ENCODE peak calls at places on chromosomes 3 and 15, in five cellular contexts. K is Karpas-422, X is tibial artery, H is fibroblast of lung, G is adrenal gland. M is an unnamed sample. For H3K36me3 and H3K27me3, the result is how much of the 10 kb centered on the place peaks cover.

GRCh38 chr3:183298708-183299153 is 45.7 kb downstream of the B3GNT5 start:
- DNase-seq in K (no peak), X (peak), H (peak), G (peak), M (peak)

GRCh38 chr3:198080521-198081384 is 120.7 kb downstream of the LMLN start:
- DNase-seq in K (peak), X (peak), H (peak), G (peak), M (peak)

GRCh38 chr3:107264888-107265287 is 112.4 kb upstream of the CCDC54 start:
- DNase-seq in K (no peak), X (no peak), H (no peak), G (no peak), M (no peak)

GRCh38 chr3:182397164-182397563 is 396.1 kb upstream of the ATP11B start:
- DNase-seq in K (no peak), X (no peak), H (no peak), G (no peak), M (no peak)

GRCh38 chr15:34581043-34581365 is 2.4 kb downstream of the GOLGA8B start:
- DNase-seq in K (no peak), X (no peak), H (no peak), G (no peak), M (no peak)

GRCh38 chr3:94500146-94500545 is 437.3 kb downstream of the NSUN3 start:
- DNase-seq in K (no peak), X (no peak), H (no peak), G (no peak), M (no peak)

GRCh38 chr3:197428117-197428761 is 127.5 kb downstream of the BDH1 start:
- DNase-seq in K (peak), X (no peak), H (peak), G (no peak), M (no peak)

GRCh38 chr3:125694761-125695294 is 99.5 kb upstream of the OSBPL11 start:
- DNase-seq in K (no peak), X (no peak), H (no peak), G (no peak), M (no peak)

GRCh38 chr3:131401978-131402377 is 20.4 kb downstream of the NUDT16 start:
- DNase-seq in K (peak), X (no peak), H (no peak), G (no peak), M (no peak)

GRCh38 chr3:25281041-25281842 is 146.8 kb upstream of the RARB start:
- DNase-seq in K (no peak), X (no peak), H (no peak), G (no peak), M (no peak)

GRCh38 chr3:178381555-178381954 is 154.7 kb upstream of the KCNMB2 start:
- DNase-seq in K (no peak), X (no peak), H (peak), G (no peak), M (no peak)

GRCh38 chr15:48962662-48963523 is 826 bp downstream of the SHC4 start:
- DNase-seq in K (no peak), X (peak), H (peak), G (peak), M (peak)

GRCh38 chr3:37864904-37865303 is 3.2 kb downstream of the CTDSPL start:
- DNase-seq in K (no peak), X (no peak), H (no peak), G (no peak), M (no peak)

GRCh38 chr15:69713726-69714559 is 261.3 kb downstream of the RPLP1 start:
- DNase-seq in K (no peak), X (no peak), H (no peak), G (no peak), M (no peak)

GRCh38 chr3:27713435-27713880 is 8.7 kb downstream of the EOMES start:
- DNase-seq in K (no peak), X (no peak), H (no peak), G (no peak), M (peak)

GRCh38 chr3:122974764-122975162 is 52.8 kb downstream of the SEMA5B start:
- DNase-seq in K (no peak), X (no peak), H (peak), G (no peak), M (no peak)

GRCh38 chr15:49906976-49907375 is 212.1 kb downstream of the ATP8B4 start:
- DNase-seq in K (no peak), X (no peak), H (no peak), G (no peak), M (no peak)

GRCh38 chr3:177385831-177386301 is 188.6 kb upstream of the TBL1XR1 start:
- DNase-seq in K (no peak), X (no peak), H (peak), G (no peak), M (no peak)

GRCh38 chr3:66372681-66373350 is 128.0 kb downstream of the LRIG1 start:
- DNase-seq in K (no peak), X (no peak), H (no peak), G (no peak), M (peak)

GRCh38 chr3:110973263-110973895 is 98.2 kb upstream of the NECTIN3 start:
- DNase-seq in K (no peak), X (no peak), H (no peak), G (no peak), M (no peak)

GRCh38 chr3:126672741-126673140 is 17.8 kb upstream of the TXNRD3 start:
- DNase-seq in K (no peak), X (no peak), H (no peak), G (no peak), M (no peak)

GRCh38 chr3:192422998-192423349 is 304.4 kb downstream of the FGF12 start:
- DNase-seq in K (peak), X (no peak), H (peak), G (no peak), M (no peak)

DNA sequence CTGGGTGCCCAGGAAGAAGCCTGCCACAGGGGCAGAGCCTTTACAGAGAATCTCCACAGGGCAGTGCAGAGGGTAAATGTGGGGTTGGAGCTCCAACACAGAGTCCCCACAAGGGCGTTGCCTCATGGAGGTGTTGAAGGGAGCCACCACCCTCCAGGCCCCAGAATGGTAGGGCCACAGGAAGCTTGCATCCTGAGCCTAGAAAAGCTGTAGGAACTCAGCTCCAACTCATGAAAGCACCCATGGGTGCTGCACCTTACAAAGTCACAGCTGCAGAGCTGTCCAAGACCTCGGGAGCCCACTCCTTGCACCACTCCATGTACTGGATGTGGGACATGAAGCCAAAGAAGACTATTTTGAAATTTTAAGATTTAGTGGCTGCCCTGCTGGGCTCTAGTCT is 73.3 kb upstream of the KCNH8 start:
- DNase-seq in K (no peak), X (no peak), H (no peak), G (no peak), M (no peak)
- H3K4me3 ChIP-seq in K (no peak), X (no peak), H (no peak), G (no peak), M (no peak)

GRCh38 chr3:113277414-113277813 is 66.1 kb downstream of the BOC start:
- DNase-seq in K (peak), X (no peak), H (no peak), G (no peak), M (no peak)
- H3K36me3 ChIP-seq in K (under half), X (half or more), H (under half), G (under half), M (under half)

GRCh38 chr15:66214236-66214635 is 39.3 kb downstream of the MEGF11 start:
- DNase-seq in K (no peak), X (no peak), H (no peak), G (no peak), M (no peak)
- H3K27me3 ChIP-seq in K (under half), X (under half), H (under half), G (under half), M (under half)

GRCh38 chr3:152202976-152203626 is 65.6 kb upstream of the MBNL1 start:
- DNase-seq in K (no peak), X (no peak), H (peak), G (no peak), M (no peak)

GRCh38 chr3:152204218-152204617 is 64.5 kb upstream of the MBNL1 start:
- DNase-seq in K (no peak), X (no peak), H (no peak), G (no peak), M (no peak)

GRCh38 chr3:152206243-152206642 is 62.5 kb upstream of the MBNL1 start:
- DNase-seq in K (no peak), X (no peak), H (no peak), G (no peak), M (no peak)

GRCh38 chr3:152203677-152204076 is 65.1 kb upstream of the MBNL1 start:
- DNase-seq in K (no peak), X (no peak), H (peak), G (no peak), M (no peak)

DNA sequence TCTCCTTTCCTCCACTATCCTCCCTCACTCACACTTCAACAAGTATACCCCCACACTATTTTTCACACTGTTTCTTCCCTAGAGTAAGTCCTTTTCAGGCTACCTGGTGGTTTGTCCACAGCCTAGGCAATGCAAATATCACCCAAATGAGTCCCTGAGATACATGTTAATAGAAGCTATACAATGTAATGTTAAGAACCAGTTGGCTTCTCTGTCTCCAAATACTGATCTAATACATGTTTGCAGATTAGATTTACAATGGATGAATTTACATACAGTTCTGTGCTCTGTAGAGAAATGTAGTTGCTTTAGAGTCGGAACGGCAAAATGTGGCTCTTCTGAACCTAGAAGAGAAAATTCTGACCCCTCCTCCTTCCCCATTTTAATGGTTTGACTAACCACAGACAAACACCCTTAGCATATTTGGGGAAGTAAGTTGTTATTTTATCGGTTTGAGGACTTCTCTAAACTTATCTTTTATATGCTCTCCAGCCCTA is 63.6 kb upstream of the MBNL1 start:
- DNase-seq in K (no peak), X (no peak), H (no peak), G (no peak), M (no peak)
- H3K4me3 ChIP-seq in K (no peak), X (peak), H (no peak), G (no peak), M (no peak)

M was measured in H7.